ENCODE peak calls at places on chromosomes 7 and 10, in five cellular contexts. P, E, Y, F and O are unnamed samples.

GRCh38 chr7:23471090-23471859 is 984 bp upstream of the IGF2BP3 start:
- DNase-seq in F (no peak), E (no peak), P (no peak), Y (no peak), O (no peak)

GRCh38 chr7:105711726-105712402 is 130.6 kb upstream of the EFCAB10 start:
- DNase-seq in Y (no peak), E (no peak), P (no peak), F (no peak), O (no peak)

GRCh38 chr10:117226813-117227451 is 14.0 kb upstream of the SLC18A2 start:
- DNase-seq in P (no peak), Y (no peak), F (no peak), E (no peak), O (no peak)

GRCh38 chr10:95236068-95236903 is 42.2 kb downstream of the ACSM6 start:
- DNase-seq in P (no peak), F (peak), E (no peak), Y (no peak), O (no peak)

GRCh38 chr10:38027992-38028391 is 17.5 kb downstream of the ZNF33A start:
- DNase-seq in F (no peak), E (no peak), Y (no peak), P (no peak), O (no peak)

GRCh38 chr7:82091126-82091682 is 321.4 kb upstream of the HGF start:
- DNase-seq in P (no peak), E (no peak), F (no peak), Y (no peak), O (no peak)

GRCh38 chr10:45442670-45443069 is 68.7 kb downstream of the ALOX5 start:
- DNase-seq in E (no peak), P (no peak), F (no peak), Y (no peak), O (no peak)

GRCh38 chr10:129035052-129035805 is 431.8 kb upstream of the MGMT start:
- DNase-seq in E (peak), F (no peak), Y (peak), P (no peak), O (no peak)

GRCh38 chr10:122263971-122264370 is 7.1 kb upstream of the BTBD16 start:
- DNase-seq in F (no peak), E (no peak), P (no peak), Y (no peak), O (no peak)

GRCh38 chr7:17044868-17045267 is 163.1 kb upstream of the AGR3 start:
- DNase-seq in F (no peak), Y (no peak), P (no peak), E (no peak), O (no peak)

GRCh38 chr7:80831996-80832395 is 86.9 kb downstream of the SEMA3C start:
- DNase-seq in E (no peak), Y (no peak), F (no peak), P (no peak), O (no peak)

GRCh38 chr10:49310460-49310859 is 11.5 kb downstream of the C10orf71 start:
- DNase-seq in F (peak), P (no peak), Y (no peak), E (no peak), O (no peak)

GRCh38 chr7:28937103-28937502 is 21.0 kb downstream of the TRIL start:
- DNase-seq in E (no peak), Y (no peak), P (no peak), F (no peak), O (no peak)

GRCh38 chr7:12314199-12314598 is 89.5 kb downstream of the VWDE start:
- DNase-seq in P (no peak), E (no peak), Y (no peak), F (no peak), O (no peak)

GRCh38 chr7:84997626-84998025 is 189.2 kb downstream of the SEMA3D start:
- DNase-seq in P (no peak), E (no peak), Y (no peak), F (no peak), O (no peak)

GRCh38 chr10:101293007-101293723 is 60.8 kb upstream of the BTRC start:
- DNase-seq in Y (no peak), P (no peak), F (no peak), E (no peak), O (no peak)

GRCh38 chr7:106139253-106140251 is 27.4 kb upstream of the SYPL1 start:
- DNase-seq in F (no peak), E (no peak), Y (peak), P (no peak), O (peak)

GRCh38 chr10:11509036-11509435 is 102.4 kb downstream of the USP6NL start:
- DNase-seq in F (no peak), E (no peak), P (no peak), Y (no peak), O (no peak)

GRCh38 chr10:113135025-113135424 is 185.0 kb downstream of the TCF7L2 start:
- DNase-seq in Y (no peak), P (no peak), F (no peak), E (no peak), O (no peak)

GRCh38 chr10:124152139-124152780 is 58.9 kb upstream of the CHST15 start:
- DNase-seq in P (peak), F (peak), Y (peak), E (no peak), O (peak)

GRCh38 chr7:29113384-29114102 is 32.8 kb downstream of the CPVL start:
- DNase-seq in P (no peak), Y (no peak), E (no peak), F (peak), O (no peak)

GRCh38 chr10:43111921-43112607 is 26.2 kb upstream of the CSGALNACT2 start:
- DNase-seq in P (no peak), F (no peak), Y (peak), E (no peak), O (no peak)

GRCh38 chr7:1571261-1571650 is 1.4 kb upstream of the PSMG3 start:
- DNase-seq in Y (peak), F (no peak), P (no peak), E (no peak), O (no peak)

GRCh38 chr10:1215862-1216575 is 159.8 kb downstream of the WDR37 start:
- DNase-seq in F (no peak), Y (no peak), P (no peak), E (no peak), O (no peak)

GRCh38 chr10:14397069-14397468 is 66.3 kb upstream of the FRMD4A start:
- DNase-seq in Y (peak), E (no peak), P (peak), F (no peak), O (peak)

GRCh38 chr10:49761789-49762565 is at the start of gene OGDHL:
- DNase-seq in P (peak), Y (no peak), E (no peak), F (no peak), O (peak)

GRCh38 chr7:74191231-74191630 is 17.1 kb downstream of the EIF4H start:
- DNase-seq in E (no peak), P (no peak), Y (no peak), F (no peak), O (no peak)

GRCh38 chr10:61404771-61405170 is 48.4 kb downstream of the TMEM26 start:
- DNase-seq in F (no peak), Y (no peak), P (no peak), E (no peak), O (no peak)

GRCh38 chr7:142328551-142328950 is 70.7 kb upstream of the PRSS58 start:
- DNase-seq in E (no peak), F (no peak), P (no peak), Y (no peak), O (no peak)

GRCh38 chr10:120729508-120729907 is 121.7 kb upstream of the WDR11 start:
- DNase-seq in E (no peak), F (no peak), P (no peak), Y (no peak), O (no peak)

GRCh38 chr7:3430588-3430987 is 129.5 kb downstream of the SDK1 start:
- DNase-seq in E (no peak), F (no peak), P (no peak), Y (no peak), O (no peak)

GRCh38 chr10:558891-559766 is 130.3 kb downstream of the DIP2C start:
- DNase-seq in F (no peak), Y (no peak), E (no peak), P (no peak), O (no peak)

GRCh38 chr10:119304541-119304940 is 97.2 kb downstream of the GRK5 start:
- DNase-seq in P (no peak), F (no peak), Y (peak), E (no peak), O (no peak)

GRCh38 chr10:101709359-101710063 is 14.5 kb upstream of the FBXW4 start:
- DNase-seq in P (no peak), Y (no peak), E (no peak), F (no peak), O (no peak)